ENCODE peak calls at places on chromosomes 11 and 22, in eight cellular contexts. A is PC-9, G is osteoblast, S is A549, M is prostate gland, Z is activated B cell treated with CpG ODN at 0.5 μM for 24 hours, W is breast epithelium, U is AG09319. C is an unnamed sample.

GRCh38 chr11:45048313-45048841 is 97.7 kb upstream of the TP53I11 start:
- DNase-seq in A (no peak), G (no peak), S (no peak), M (no peak), Z (no peak), W (no peak), U (no peak), C (no peak)

GRCh38 chr11:12224537-12224893 is 114.1 kb downstream of the MICAL2 start:
- DNase-seq in A (peak), G (peak), S (no peak), M (peak), Z (no peak), W (peak), U (no peak), C (peak)

GRCh38 chr11:42806191-42806590 is 505.6 kb upstream of the API5 start:
- DNase-seq in A (no peak), G (no peak), S (no peak), M (no peak), Z (no peak), W (no peak), U (no peak), C (no peak)

GRCh38 chr11:1346669-1347390 is 37.4 kb upstream of the TOLLIP start:
- DNase-seq in A (no peak), G (no peak), S (no peak), M (no peak), Z (no peak), W (no peak), U (no peak), C (peak)

GRCh38 chr11:128884703-128885338 is 6.3 kb upstream of the KCNJ5 start:
- DNase-seq in A (peak), G (peak), S (peak), M (peak), Z (no peak), W (peak), U (no peak), C (no peak)

GRCh38 chr11:17771415-17771814 is 36.8 kb downstream of the KCNC1 start:
- DNase-seq in A (no peak), G (peak), S (no peak), M (no peak), Z (no peak), W (no peak), U (no peak), C (no peak)

GRCh38 chr11:128857341-128857740 is 9.8 kb downstream of the KCNJ1 start:
- DNase-seq in A (no peak), G (no peak), S (no peak), M (no peak), Z (no peak), W (no peak), U (no peak), C (no peak)

GRCh38 chr22:43829904-43830851 is 18.1 kb upstream of the EFCAB6 start:
- DNase-seq in A (no peak), G (peak), S (no peak), M (no peak), Z (no peak), W (no peak), U (no peak), C (peak)

GRCh38 chr22:45328822-45329535 is 19.2 kb downstream of the FAM118A start:
- DNase-seq in A (no peak), G (no peak), S (no peak), M (no peak), Z (no peak), W (no peak), U (no peak), C (no peak)

GRCh38 chr22:36863281-36863680 is 2.5 kb downstream of the NCF4 start:
- DNase-seq in A (no peak), G (no peak), S (no peak), M (no peak), Z (no peak), W (no peak), U (no peak), C (peak)

GRCh38 chr22:27598792-27599191 is 202.8 kb downstream of the MN1 start:
- DNase-seq in A (no peak), G (no peak), S (no peak), M (no peak), Z (no peak), W (no peak), U (no peak), C (no peak)

GRCh38 chr22:25853902-25854301 is 111.9 kb downstream of the MYO18B start:
- DNase-seq in A (no peak), G (no peak), S (peak), M (no peak), Z (no peak), W (no peak), U (no peak), C (no peak)

GRCh38 chr22:17785185-17786184 is 11.2 kb upstream of the BID start:
- DNase-seq in A (peak), G (peak), S (peak), M (peak), Z (peak), W (no peak), U (no peak), C (peak)

GRCh38 chr11:93821617-93822016 is 28.8 kb downstream of the VSTM5 start:
- DNase-seq in A (no peak), G (no peak), S (no peak), M (no peak), Z (no peak), W (no peak), U (no peak), C (no peak)

GRCh38 chr22:46321387-46321775 is 14.1 kb upstream of the TRMU start:
- DNase-seq in A (no peak), G (no peak), S (no peak), M (no peak), Z (no peak), W (no peak), U (no peak), C (no peak)

GRCh38 chr11:29260939-29261705 is 755.7 kb downstream of the KCNA4 start:
- DNase-seq in A (peak), G (no peak), S (peak), M (no peak), Z (no peak), W (no peak), U (no peak), C (no peak)
- TF ChIP-seq CTCF in A (no peak), G (no peak), S (peak), M (no peak), Z (no peak), W (no peak), U (no peak), C (no peak)

GRCh38 chr11:69049490-69049867 is 747 bp downstream of the TPCN2 start:
- DNase-seq in A (no peak), G (peak), S (no peak), M (no peak), Z (no peak), W (no peak), U (no peak), C (no peak)

GRCh38 chr11:69051381-69052342 is 2.9 kb downstream of the TPCN2 start:
- DNase-seq in A (no peak), G (peak), S (no peak), M (no peak), Z (no peak), W (no peak), U (no peak), C (no peak)

GRCh38 chr11:69048056-69048717 is 545 bp upstream of the TPCN2 start:
- DNase-seq in A (no peak), G (peak), S (no peak), M (no peak), Z (no peak), W (no peak), U (no peak), C (no peak)

GRCh38 chr11:69050592-69051380 is 2.1 kb downstream of the TPCN2 start:
- DNase-seq in A (no peak), G (peak), S (no peak), M (no peak), Z (no peak), W (no peak), U (no peak), C (no peak)

DNA sequence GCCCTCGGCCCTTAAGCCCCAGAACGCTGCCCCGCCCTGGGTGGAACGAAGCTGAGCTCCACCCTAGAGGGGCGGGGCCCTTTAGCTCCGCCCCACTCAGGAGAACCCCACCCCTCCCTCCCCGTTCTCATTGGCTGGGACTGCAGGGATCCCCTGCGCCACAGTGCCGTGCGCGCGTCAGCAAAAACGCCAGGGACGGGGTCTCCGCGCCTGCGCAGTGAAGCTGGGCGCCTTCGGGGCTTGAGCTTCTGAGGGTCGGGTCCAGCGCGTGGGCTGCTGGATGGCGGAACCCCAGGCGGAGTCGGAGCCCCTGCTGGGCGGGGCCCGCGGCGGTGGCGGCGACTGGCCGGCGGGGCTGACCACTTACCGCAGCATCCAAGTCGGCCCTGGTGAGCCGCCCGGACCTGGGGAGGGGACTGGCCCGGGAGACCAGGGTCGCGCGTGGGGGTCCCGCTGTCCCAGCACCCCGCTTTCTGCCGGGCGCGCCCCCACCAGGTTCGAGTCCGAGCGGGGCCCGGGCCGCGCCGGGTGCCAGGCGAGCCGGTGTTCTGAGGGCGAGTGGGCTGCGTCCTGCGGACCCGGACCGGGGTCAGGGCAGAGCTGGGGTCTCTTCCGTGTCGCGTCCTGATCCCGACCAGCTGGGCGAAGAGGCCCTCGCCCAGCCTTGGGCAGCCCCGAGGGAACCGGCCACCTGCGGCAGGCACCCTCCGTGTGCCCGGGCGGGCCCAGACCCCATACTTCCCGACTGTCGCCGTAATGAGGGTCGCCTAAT is at the start of gene TPCN2:
- DNase-seq in A (peak), G (peak), S (peak), M (peak), Z (peak), W (peak), U (peak), C (peak)
- TF ChIP-seq CTCF in A (no peak), G (no peak), S (no peak), M (no peak), Z (no peak), W (no peak), U (no peak), C (no peak)

GRCh38 chr11:20243974-20244373 is 83.7 kb upstream of the DBX1 start:
- DNase-seq in A (no peak), G (no peak), S (no peak), M (no peak), Z (no peak), W (no peak), U (no peak), C (no peak)
- TF ChIP-seq CTCF in A (peak), G (peak), S (peak), M (no peak), Z (no peak), W (no peak), U (peak), C (no peak)

GRCh38 chr11:65581928-65582327 is 6.1 kb downstream of the EHBP1L1 start:
- DNase-seq in A (no peak), G (no peak), S (no peak), M (no peak), Z (no peak), W (no peak), U (no peak), C (no peak)
- TF ChIP-seq CTCF in A (no peak), G (no peak), S (no peak), M (no peak), Z (no peak), W (no peak), U (no peak), C (no peak)

DNA sequence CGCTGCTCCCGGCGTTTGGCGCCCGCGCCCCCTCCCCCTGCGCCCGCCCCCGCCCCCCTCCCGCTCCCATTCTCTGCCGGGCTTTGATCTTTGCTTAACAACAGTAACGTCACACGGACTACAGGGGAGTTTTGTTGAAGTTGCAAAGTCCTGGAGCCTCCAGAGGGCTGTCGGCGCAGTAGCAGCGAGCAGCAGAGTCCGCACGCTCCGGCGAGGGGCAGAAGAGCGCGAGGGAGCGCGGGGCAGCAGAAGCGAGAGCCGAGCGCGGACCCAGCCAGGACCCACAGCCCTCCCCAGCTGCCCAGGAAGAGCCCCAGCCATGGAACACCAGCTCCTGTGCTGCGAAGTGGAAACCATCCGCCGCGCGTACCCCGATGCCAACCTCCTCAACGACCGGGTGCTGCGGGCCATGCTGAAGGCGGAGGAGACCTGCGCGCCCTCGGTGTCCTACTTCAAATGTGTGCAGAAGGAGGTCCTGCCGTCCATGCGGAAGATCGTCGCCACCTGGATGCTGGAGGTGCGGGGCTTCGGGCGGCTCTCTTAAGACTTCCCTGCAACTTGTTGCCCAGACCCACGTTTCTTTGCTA is at the start of gene CCND1:
- DNase-seq in A (peak), G (peak), S (peak), M (peak), Z (no peak), W (peak), U (peak), C (peak)
- TF ChIP-seq CTCF in A (peak), G (peak), S (no peak), M (no peak), Z (no peak), W (peak), U (peak), C (no peak)

GRCh38 chr22:48943567-48944432 is 883.9 kb downstream of the BRD1 start:
- DNase-seq in A (peak), G (peak), S (peak), M (no peak), Z (no peak), W (peak), U (no peak), C (peak)
- TF ChIP-seq CTCF in A (peak), G (no peak), S (peak), M (peak), Z (no peak), W (peak), U (no peak), C (peak)

GRCh38 chr11:60172011-60172410 is 10.9 kb downstream of the MS4A6A start:
- DNase-seq in A (no peak), G (no peak), S (no peak), M (no peak), Z (no peak), W (no peak), U (no peak), C (no peak)

GRCh38 chr11:60170566-60170965 is 12.3 kb downstream of the MS4A6A start:
- DNase-seq in A (no peak), G (peak), S (no peak), M (no peak), Z (no peak), W (no peak), U (no peak), C (no peak)

GRCh38 chr11:60168306-60168705 is 14.6 kb downstream of the MS4A6A start:
- DNase-seq in A (peak), G (no peak), S (no peak), M (no peak), Z (no peak), W (no peak), U (no peak), C (no peak)

GRCh38 chr11:60165946-60166345 is 16.9 kb downstream of the MS4A6A start:
- DNase-seq in A (no peak), G (no peak), S (no peak), M (no peak), Z (no peak), W (no peak), U (no peak), C (no peak)

DNA sequence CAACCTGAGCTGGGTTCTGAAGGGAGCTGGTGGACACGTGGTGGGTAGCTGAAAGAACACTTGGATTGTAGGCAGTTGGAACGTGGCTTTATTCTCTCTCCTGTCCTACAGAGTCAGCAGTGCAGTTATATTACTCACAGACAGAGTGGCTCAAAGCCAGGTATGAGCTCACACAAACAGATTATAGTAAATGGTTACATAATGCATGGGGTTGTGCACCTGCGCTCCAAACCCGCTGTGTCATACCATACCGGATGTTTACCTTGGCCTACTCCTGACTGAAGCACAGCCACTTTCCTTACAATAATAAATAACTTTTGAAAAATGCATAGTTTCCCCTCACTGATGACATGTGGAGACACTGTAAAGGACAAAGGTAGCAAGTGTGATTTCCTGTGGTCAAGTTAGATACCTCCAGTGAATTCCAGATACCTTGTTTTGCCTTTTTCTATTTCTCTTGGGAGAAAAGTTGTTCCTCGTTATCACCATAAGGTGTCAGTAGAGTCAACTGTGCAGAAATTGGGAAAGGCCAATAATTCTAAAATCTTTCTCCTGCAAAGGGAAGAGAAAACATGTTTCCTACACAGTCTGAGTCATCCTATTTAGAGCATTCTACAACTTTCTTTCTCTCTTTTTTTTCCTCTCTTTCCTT is 13.5 kb downstream of the MS4A6A start:
- DNase-seq in A (peak), G (peak), S (peak), M (no peak), Z (no peak), W (no peak), U (no peak), C (no peak)
- TF ChIP-seq CTCF in A (peak), G (peak), S (peak), M (no peak), Z (no peak), W (no peak), U (no peak), C (peak)

C was measured in spleen.